ENCODE peak calls at places on chromosomes 3 and 15, in four cellular contexts. Z is left lung, M is heart left ventricle, T is right atrium auricular region. E is an unnamed sample.

GRCh38 chr15:51776952-51777574 is 25.7 kb downstream of the TMOD2 start:
- DNase-seq in Z (no peak), M (peak; percentile 62), T (peak; percentile 75), E (peak; percentile 86)

GRCh38 chr3:109835958-109836357 is 498.6 kb upstream of the DPPA4 start:
- DNase-seq in Z (no peak), M (no peak), T (no peak), E (no peak)

GRCh38 chr15:25846377-25846776 is 16.8 kb downstream of the ATP10A start:
- DNase-seq in Z (no peak), M (no peak), T (no peak), E (peak; percentile 29)

GRCh38 chr3:124442463-124442862 is 287.8 kb upstream of the UMPS start:
- DNase-seq in Z (no peak), M (no peak), T (no peak), E (no peak)

GRCh38 chr3:39189648-39190269 is 2.6 kb downstream of the XIRP1 start:
- DNase-seq in Z (no peak), M (peak; percentile 79), T (peak; percentile 78), E (peak; percentile 75)

GRCh38 chr3:173396191-173397041 is 1.1 kb upstream of the NLGN1 start:
- DNase-seq in Z (no peak), M (no peak), T (no peak), E (no peak)

GRCh38 chr3:108664266-108664665 is 74.7 kb downstream of the DZIP3 start:
- DNase-seq in Z (no peak), M (no peak), T (no peak), E (no peak)

GRCh38 chr3:8328971-8329370 is 172.7 kb upstream of the LMCD1 start:
- DNase-seq in Z (no peak), M (no peak), T (no peak), E (no peak)

GRCh38 chr15:50261979-50262378 is 3.5 kb downstream of the HDC start:
- DNase-seq in Z (no peak), M (no peak), T (no peak), E (no peak)

GRCh38 chr3:170749765-170750477 is 120.1 kb downstream of the RPL22L1 start:
- DNase-seq in Z (no peak), M (no peak), T (no peak), E (no peak)

GRCh38 chr3:64238971-64239667 is 13.9 kb upstream of the PRICKLE2 start:
- DNase-seq in Z (peak; percentile 67), M (peak; percentile 78), T (peak; percentile 74), E (peak; percentile 11)

GRCh38 chr3:136949708-136950107 is 8.1 kb upstream of the IL20RB start:
- DNase-seq in Z (no peak), M (no peak), T (no peak), E (no peak)

GRCh38 chr3:37993811-37994638 is 3.4 kb downstream of the VILL start:
- DNase-seq in Z (peak; percentile 95), M (peak; percentile 84), T (peak; percentile 85), E (peak; percentile 75)

GRCh38 chr3:10278501-10278900 is 14.2 kb downstream of the GHRL start:
- DNase-seq in Z (no peak), M (no peak), T (no peak), E (no peak)

GRCh38 chr3:2940062-2940461 is 170.1 kb downstream of the IL5RA start:
- DNase-seq in Z (no peak), M (no peak), T (no peak), E (no peak)

GRCh38 chr3:47197287-47197686 is 33.4 kb upstream of the SETD2 start:
- DNase-seq in Z (no peak), M (no peak), T (no peak), E (no peak)

GRCh38 chr3:50268703-50269451 is at the start of gene SEMA3B:
- DNase-seq in Z (peak; percentile 86), M (peak; percentile 68), T (no peak), E (peak; percentile 96)

GRCh38 chr15:75796321-75796720 is 46.9 kb upstream of the UBE2Q2 start:
- DNase-seq in Z (no peak), M (no peak), T (no peak), E (no peak)

GRCh38 chr15:40244961-40245523 is 6.2 kb downstream of the PAK6 start:
- DNase-seq in Z (peak; percentile 25), M (no peak), T (no peak), E (peak; percentile 5)

GRCh38 chr3:131543714-131544113 is 40.9 kb upstream of the MRPL3 start:
- DNase-seq in Z (peak; percentile 39), M (peak; percentile 68), T (peak; percentile 60), E (peak; percentile 12)

GRCh38 chr3:50167069-50167781 is 12.1 kb downstream of the SEMA3F start:
- DNase-seq in Z (no peak), M (no peak), T (no peak), E (peak; percentile 81)

GRCh38 chr15:92098869-92099268 is 245.4 kb downstream of the SLCO3A1 start:
- DNase-seq in Z (no peak), M (peak; percentile 40), T (no peak), E (no peak)

GRCh38 chr15:93109370-93110105 is 20.5 kb upstream of the RGMA start:
- DNase-seq in Z (peak; percentile 58), M (no peak), T (no peak), E (no peak)

GRCh38 chr3:59391131-59391530 is 341.3 kb upstream of the CFAP20DC start:
- DNase-seq in Z (no peak), M (no peak), T (no peak), E (no peak)

GRCh38 chr3:31724681-31725080 is 192.0 kb downstream of the STT3B start:
- DNase-seq in Z (no peak), M (no peak), T (no peak), E (no peak)

GRCh38 chr15:70315431-70315830 is 217.7 kb upstream of the TLE3 start:
- DNase-seq in Z (no peak), M (no peak), T (peak; percentile 7), E (no peak)

GRCh38 chr15:95286911-95287769 is 1043.4 kb upstream of the NR2F2 start:
- DNase-seq in Z (no peak), M (no peak), T (no peak), E (no peak)

GRCh38 chr3:182959474-182960350 is 20.6 kb downstream of the DCUN1D1 start:
- DNase-seq in Z (no peak), M (no peak), T (no peak), E (no peak)

GRCh38 chr15:68508485-68509189 is 70.2 kb upstream of the CORO2B start:
- DNase-seq in Z (no peak), M (no peak), T (no peak), E (no peak)

GRCh38 chr3:112802338-112802737 is 44.3 kb downstream of the CD200R1L start:
- DNase-seq in Z (no peak), M (no peak), T (no peak), E (peak; percentile 18)

GRCh38 chr15:29132786-29133185 is 136.8 kb downstream of the NSMCE3 start:
- DNase-seq in Z (peak; percentile 58), M (no peak), T (no peak), E (no peak)

GRCh38 chr3:42728668-42729364 is 26.2 kb upstream of the HHATL start:
- DNase-seq in Z (no peak), M (no peak), T (peak; percentile 38), E (no peak)

GRCh38 chr3:42725454-42725853 is 22.9 kb upstream of the HHATL start:
- DNase-seq in Z (no peak), M (no peak), T (peak; percentile 11), E (no peak)

GRCh38 chr3:42730294-42730693 is 27.7 kb upstream of the HHATL start:
- DNase-seq in Z (no peak), M (no peak), T (peak; percentile 42), E (no peak)

GRCh38 chr3:42729404-42730145 is 27.0 kb upstream of the HHATL start:
- DNase-seq in Z (no peak), M (peak; percentile 48), T (peak; percentile 57), E (no peak)

DNA sequence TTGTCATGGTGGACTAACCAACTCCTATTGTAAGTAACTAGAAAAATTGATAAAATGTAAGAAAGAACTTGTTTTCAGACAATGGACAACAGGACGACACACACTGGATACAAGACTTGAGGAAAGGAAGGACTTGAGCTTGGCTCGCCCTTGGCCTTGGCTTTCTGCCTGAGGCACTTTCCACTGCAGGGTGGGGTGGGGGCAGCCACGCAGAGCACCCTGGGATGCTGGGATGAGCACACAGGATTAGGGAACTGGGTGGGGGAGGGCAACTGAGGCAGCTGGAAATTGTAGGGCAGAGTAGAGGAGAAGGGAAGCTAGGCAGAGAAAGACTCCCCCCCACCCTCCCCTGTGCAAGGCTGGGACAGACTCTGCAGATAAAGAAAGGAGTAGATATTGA is 25.5 kb upstream of the HHATL start:
- DNase-seq in Z (no peak), M (peak; percentile 58), T (peak; percentile 60), E (no peak)
- H3K4me3 ChIP-seq in Z (no peak overlapping the region), M (no peak overlapping the region), T (no peak overlapping the region), E (no peak overlapping the region)

DNA sequence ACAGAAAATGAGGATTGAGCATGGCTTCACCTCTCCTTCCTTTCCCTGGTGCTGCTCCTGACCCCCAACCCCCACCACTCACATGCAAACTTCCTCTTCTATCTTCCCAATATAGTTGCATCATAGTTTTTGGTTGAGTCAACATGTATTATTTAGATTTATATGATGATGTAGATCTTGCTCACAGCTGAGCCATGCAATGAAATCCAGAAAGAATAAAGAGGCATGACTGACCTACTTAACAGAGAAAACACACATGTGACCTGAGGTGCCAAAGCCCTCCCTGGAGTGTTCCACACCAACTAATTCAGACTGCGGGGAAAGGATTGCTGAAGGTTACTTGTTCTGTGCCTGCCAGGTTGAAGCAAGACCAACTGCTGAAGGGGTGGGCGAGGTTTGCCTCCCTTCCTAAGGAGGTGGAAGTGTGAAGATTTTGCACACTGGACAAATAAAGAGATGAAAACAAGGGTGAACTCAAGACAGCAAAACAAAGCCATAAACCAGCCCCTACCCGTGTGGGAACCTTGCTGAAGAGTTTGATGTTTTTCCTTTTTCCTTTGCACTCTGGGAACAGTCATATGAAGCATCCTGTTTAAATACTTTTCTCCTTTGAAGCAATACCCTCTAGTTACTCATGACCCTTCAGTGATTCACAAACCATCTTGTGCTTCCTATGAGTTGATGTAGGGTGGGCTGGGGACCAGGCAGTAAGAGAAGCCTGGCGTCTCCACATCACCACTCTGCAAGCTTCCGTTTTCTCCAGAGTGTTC is 155.2 kb upstream of the UBE2E1 start:
- DNase-seq in Z (no peak), M (no peak), T (no peak), E (no peak)
- H3K27ac ChIP-seq in Z (no peak overlapping the region), M (no peak overlapping the region), T (no peak overlapping the region), E (no peak overlapping the region)

GRCh38 chr3:15536856-15537255 is 15.3 kb upstream of the COLQ start:
- DNase-seq in Z (no peak), M (no peak), T (no peak), E (peak; percentile 35)
- H3K4me3 ChIP-seq in Z (no peak overlapping the region), M (no peak overlapping the region), T (no peak overlapping the region), E (no peak overlapping the region)

GRCh38 chr15:74406517-74406916 is 27.2 kb downstream of the SEMA7A start:
- DNase-seq in Z (no peak), M (no peak), T (no peak), E (no peak)

GRCh38 chr15:74406992-74407705 is 26.6 kb downstream of the SEMA7A start:
- DNase-seq in Z (no peak), M (no peak), T (no peak), E (no peak)

GRCh38 chr15:74408815-74409214 is 24.9 kb downstream of the SEMA7A start:
- DNase-seq in Z (no peak), M (no peak), T (no peak), E (no peak)

GRCh38 chr15:74409225-74409624 is 24.5 kb downstream of the SEMA7A start:
- DNase-seq in Z (no peak), M (no peak), T (no peak), E (no peak)

DNA sequence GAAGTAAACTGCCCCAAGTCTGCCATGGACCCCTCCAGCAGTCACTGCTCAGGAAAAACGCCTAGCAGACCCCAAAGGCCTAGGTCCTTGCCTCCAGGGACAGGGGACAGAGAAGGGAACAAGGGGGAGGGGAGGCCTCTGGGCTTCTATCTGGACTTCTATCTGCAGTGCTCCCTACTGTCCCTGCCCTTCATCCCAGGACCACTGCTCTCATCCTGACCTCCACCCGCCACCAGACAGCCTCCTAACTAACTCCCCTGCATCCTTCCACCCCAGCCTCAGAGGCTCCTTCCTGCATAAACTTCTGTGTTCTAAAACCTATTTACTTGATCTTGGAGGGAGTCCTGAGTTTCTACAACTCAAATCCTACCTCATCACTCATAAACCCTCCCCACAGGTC is 25.4 kb downstream of the SEMA7A start:
- DNase-seq in Z (no peak), M (no peak), T (no peak), E (no peak)
- H3K27ac ChIP-seq in Z (no peak overlapping the region), M (no peak overlapping the region), T (no peak overlapping the region), E (no peak overlapping the region)

E was measured in small intestine.